ENCODE peak calls at places on chromosomes 4 and X, in four cellular contexts. L is GM12878, N is K562, J is HepG2. S is an unnamed sample.

GRCh38 chr4:81465668-81466357 is 5.9 kb downstream of the RASGEF1B start:
- DNase-seq in L (no peak), N (no peak), J (no peak), S (no peak)

GRCh38 chr4:35300996-35301774 is 943.1 kb downstream of the ARAP2 start:
- DNase-seq in L (no peak), N (no peak), J (no peak), S (no peak)

GRCh38 chrX:70262952-70263567 is 3.1 kb upstream of the P2RY4 start:
- DNase-seq in L (no peak), N (peak; percentile 60), J (peak; percentile 23), S (peak; percentile 28)

GRCh38 chrX:40175416-40176255 is 77.9 kb upstream of the BCOR start:
- DNase-seq in L (no peak), N (peak; percentile 91), J (peak; percentile 47), S (no peak)

GRCh38 chrX:71998836-71999509 is 88.3 kb downstream of the NHSL2 start:
- DNase-seq in L (no peak), N (peak; percentile 28), J (peak; percentile 12), S (no peak)

GRCh38 chr4:159946983-159947645 is 844.2 kb downstream of the RAPGEF2 start:
- DNase-seq in L (peak; percentile 2), N (peak; percentile 16), J (peak; percentile 52), S (peak; percentile 45)

GRCh38 chr4:80081566-80081965 is 8.5 kb upstream of the ANTXR2 start:
- DNase-seq in L (no peak), N (no peak), J (no peak), S (no peak)

GRCh38 chr4:183249854-183250253 is 70.2 kb downstream of the CLDN22 start:
- DNase-seq in L (no peak), N (peak; percentile 40), J (peak; percentile 16), S (peak; percentile 52)

GRCh38 chr4:54647070-54647469 is 10.7 kb upstream of the KIT start:
- DNase-seq in L (no peak), N (no peak), J (no peak), S (no peak)

DNA sequence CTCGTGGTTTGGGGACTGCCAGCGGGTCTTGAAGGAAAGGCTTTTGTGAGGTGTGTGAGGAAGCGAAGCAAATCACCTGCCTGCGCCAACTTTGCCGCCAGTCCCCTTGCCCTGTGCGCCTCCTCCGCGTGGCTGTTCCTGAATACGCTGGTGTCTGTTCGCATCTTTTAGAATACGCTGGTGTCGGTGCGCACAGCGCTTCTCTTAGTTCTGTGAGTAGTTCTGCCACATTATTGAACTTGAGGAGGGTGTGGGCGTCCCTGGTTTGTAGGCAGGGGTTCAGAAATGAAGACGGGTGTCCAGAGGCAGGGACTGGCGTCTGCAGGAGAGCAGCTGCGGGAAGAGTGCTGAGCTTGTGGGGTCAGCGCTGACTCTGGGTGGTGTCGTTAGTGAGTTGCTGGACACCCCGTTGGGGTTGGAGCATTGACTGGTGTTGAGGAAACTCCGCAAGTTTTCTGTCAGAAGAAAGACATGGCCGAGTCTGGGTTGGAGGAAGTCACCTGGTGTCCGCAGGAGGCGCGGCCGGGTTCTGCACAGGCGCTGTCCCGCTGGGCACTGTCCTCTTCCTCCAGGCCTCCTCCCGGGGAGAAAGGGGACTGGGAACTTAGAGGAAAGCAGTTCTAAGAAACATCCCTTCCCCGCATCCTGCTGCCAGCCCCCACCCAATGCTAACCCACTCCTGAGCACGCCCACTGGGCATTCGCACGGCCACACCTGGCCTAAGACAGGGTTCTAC is 952 bp downstream of the ZNF718 start:
- DNase-seq in L (no peak), N (peak; percentile 67), J (no peak), S (peak; percentile 17)
- TF ChIP-seq BHLHE40 in L (no peak), N (no peak), J (no peak), S (no peak)

DNA sequence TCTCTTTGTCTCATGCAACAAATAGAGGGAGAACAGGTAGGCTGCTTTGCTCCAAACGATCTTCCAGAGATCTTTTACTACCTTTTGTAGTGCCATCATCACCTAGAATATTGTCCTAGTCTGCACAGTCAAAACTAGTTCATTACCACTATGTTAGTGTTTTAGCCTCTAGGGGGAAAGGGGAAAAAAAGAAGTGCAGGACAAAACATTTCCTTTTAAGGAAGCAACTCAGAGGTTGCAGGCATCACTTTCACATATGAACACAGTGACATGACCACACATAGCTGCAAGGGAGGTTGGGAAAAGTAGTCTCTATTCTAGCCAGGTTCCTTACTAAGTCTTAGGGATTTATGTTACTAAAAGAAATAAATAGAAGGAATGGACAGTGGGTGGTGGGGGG is 39.3 kb upstream of the RAP2C start:
- DNase-seq in L (no peak), N (no peak), J (no peak), S (no peak)
- TF ChIP-seq MXI1 in L (no peak), N (no peak), J (no peak), S (no peak)

GRCh38 chr4:166996216-166996615 is 238.1 kb downstream of the SPOCK3 start:
- DNase-seq in L (no peak), N (no peak), J (no peak), S (no peak)
- TF ChIP-seq BHLHE40 in L (no peak), N (no peak), J (no peak), S (no peak)

GRCh38 chr4:104128031-104128849 is 366.5 kb downstream of the CXXC4 start:
- DNase-seq in L (no peak), N (no peak), J (no peak), S (no peak)
- TF ChIP-seq MXI1 in L (no peak), N (no peak), J (no peak), S (no peak)

GRCh38 chrX:97622111-97622510 is 738.4 kb downstream of the RPA4 start:
- DNase-seq in L (no peak), N (no peak), J (no peak), S (no peak)

DNA sequence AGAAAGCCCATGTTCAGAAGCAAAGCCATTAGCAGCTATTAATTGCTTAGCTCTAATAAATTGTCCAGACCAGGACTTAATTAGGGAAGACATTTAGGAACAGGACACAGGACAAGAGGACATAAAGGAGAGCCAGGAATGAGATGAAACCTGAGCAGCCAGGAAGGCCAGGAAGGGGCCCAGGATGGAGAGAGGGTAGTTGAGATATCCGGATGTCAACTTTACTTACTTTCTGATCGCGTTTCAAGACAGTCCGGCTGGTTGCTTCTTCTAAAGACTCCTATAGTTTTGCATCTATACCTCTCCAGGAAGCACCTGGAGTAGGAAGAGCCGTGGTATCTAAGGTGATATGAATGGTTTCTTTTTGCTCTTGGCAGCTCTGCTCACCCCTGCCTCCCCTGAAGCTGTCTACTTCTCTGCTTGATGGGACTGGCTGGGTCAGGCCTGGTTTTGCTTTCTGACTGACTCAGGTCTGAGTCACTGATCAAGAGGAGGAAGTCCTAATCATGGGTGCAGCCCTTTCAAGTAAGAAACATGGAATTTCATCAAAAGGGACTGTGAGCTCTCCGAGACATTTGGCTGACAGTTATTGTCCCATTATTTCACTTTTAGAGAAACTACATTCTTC is 733.3 kb downstream of the RPA4 start:
- DNase-seq in L (peak; percentile 26), N (no peak), J (peak; percentile 3), S (peak; percentile 74)
- TF ChIP-seq BHLHE40 in L (no peak), N (no peak), J (no peak), S (no peak)

DNA sequence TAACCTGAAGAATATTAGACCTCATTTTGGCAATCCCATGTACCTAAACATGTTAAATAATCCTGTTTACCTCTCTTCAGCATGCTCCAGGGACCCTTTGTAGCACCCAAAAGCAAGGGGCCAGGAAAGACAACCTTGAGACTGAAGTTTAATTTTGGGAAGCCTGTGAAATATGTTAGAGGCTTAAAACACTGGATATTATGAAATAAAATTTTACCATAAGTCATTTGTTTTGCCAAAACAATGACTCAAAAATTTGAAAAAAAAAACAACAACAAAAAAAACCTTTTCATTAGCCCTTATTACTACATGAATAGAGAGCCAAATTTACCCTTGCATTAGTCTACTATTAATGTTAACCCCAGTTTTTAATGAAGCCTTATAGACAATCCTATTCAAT is 49.7 kb downstream of the HMGB2 start:
- DNase-seq in L (no peak), N (no peak), J (no peak), S (no peak)
- TF ChIP-seq MXI1 in L (no peak), N (no peak), J (no peak), S (no peak)

GRCh38 chr4:180973894-180974293 is 1269.3 kb upstream of the TENM3 start:
- DNase-seq in L (no peak), N (no peak), J (no peak), S (no peak)
- TF ChIP-seq BHLHE40 in L (no peak), N (no peak), J (no peak), S (no peak)

GRCh38 chrX:139113682-139114081 is 402.2 kb upstream of the FGF13 start:
- DNase-seq in L (no peak), N (peak; percentile 31), J (no peak), S (no peak)

DNA sequence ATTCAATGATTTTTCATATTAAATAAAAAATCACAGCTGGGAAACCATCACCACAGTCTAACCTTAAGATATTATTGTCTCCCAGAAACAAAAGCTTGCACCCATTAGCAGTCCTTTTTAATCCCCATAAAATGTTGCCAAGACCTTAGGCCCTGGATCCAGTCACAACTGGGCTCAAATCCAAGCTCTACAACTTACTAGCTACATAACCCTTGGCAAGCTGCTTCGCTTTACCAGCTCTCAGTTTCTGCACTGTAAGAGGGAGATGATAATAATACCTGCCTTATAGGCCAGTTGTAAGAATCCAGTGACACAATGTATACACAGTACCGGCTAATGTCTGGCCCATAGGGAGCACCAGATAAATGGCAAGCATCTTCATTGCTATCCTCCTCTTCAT is 400.9 kb upstream of the FGF13 start:
- DNase-seq in L (no peak), N (no peak), J (no peak), S (no peak)
- TF ChIP-seq MXI1 in L (no peak), N (no peak), J (no peak), S (no peak)

S was measured in IMR-90.